ENCODE peak calls at places on chromosomes 4 and X, in four cellular contexts. Z is HepG2, P is K562, B is SK-N-SH. O is an unnamed sample.

GRCh38 chr4:127686656-127687055 is 43.5 kb upstream of the SLC25A31 start:
- DNase-seq in Z (no peak), P (no peak), B (no peak), O (peak)

GRCh38 chr4:121989715-121990114 is 37.9 kb upstream of the TRPC3 start:
- DNase-seq in Z (no peak), P (peak), B (no peak), O (peak)

GRCh38 chr4:139266583-139267257 is 13.3 kb downstream of the MGARP start:
- DNase-seq in Z (peak), P (peak), B (peak), O (no peak)

GRCh38 chr4:36168127-36168898 is 76.0 kb downstream of the ARAP2 start:
- DNase-seq in Z (no peak), P (no peak), B (no peak), O (no peak)

GRCh38 chr4:104879854-104880253 is 266.8 kb upstream of the TET2 start:
- DNase-seq in Z (no peak), P (no peak), B (no peak), O (no peak)

GRCh38 chrX:108537005-108537404 is 97.4 kb downstream of the COL4A5 start:
- DNase-seq in Z (peak), P (peak), B (peak), O (peak)

GRCh38 chrX:136768469-136769084 is 12.2 kb downstream of the ARHGEF6 start:
- DNase-seq in Z (no peak), P (peak), B (peak), O (peak)

GRCh38 chrX:8453619-8454018 is 11.0 kb upstream of the VCX3B start:
- DNase-seq in Z (no peak), P (no peak), B (no peak), O (no peak)

GRCh38 chr4:184844742-184845141 is 19.0 kb upstream of the ACSL1 start:
- DNase-seq in Z (no peak), P (no peak), B (no peak), O (no peak)

GRCh38 chrX:79081895-79082512 is 62.5 kb upstream of the GPR174 start:
- DNase-seq in Z (no peak), P (peak), B (peak), O (no peak)

GRCh38 chr4:7423391-7423790 is 11.3 kb downstream of the PSAPL1 start:
- DNase-seq in Z (no peak), P (no peak), B (peak), O (no peak)

GRCh38 chrX:70613295-70613694 is 168.7 kb downstream of the DLG3 start:
- DNase-seq in Z (no peak), P (no peak), B (no peak), O (no peak)

GRCh38 chrX:154298312-154298711 is 2.7 kb downstream of the TKTL1 start:
- DNase-seq in Z (no peak), P (no peak), B (no peak), O (no peak)

GRCh38 chrX:154296731-154297130 is 1.1 kb downstream of the TKTL1 start:
- DNase-seq in Z (no peak), P (no peak), B (no peak), O (no peak)

GRCh38 chrX:154294791-154295580 is at the start of gene TEX28:
- DNase-seq in Z (no peak), P (no peak), B (no peak), O (no peak)

GRCh38 chrX:154300815-154301214 is 5.2 kb downstream of the TKTL1 start:
- DNase-seq in Z (no peak), P (no peak), B (no peak), O (no peak)

GRCh38 chrX:154295664-154296310 is at the start of gene TKTL1:
- DNase-seq in Z (no peak), P (no peak), B (no peak), O (no peak)
- TF ChIP-seq ELF1 in Z (no peak), P (no peak), B (no peak), O (no peak)

GRCh38 chr4:160869899-160870298 is 1293.9 kb downstream of the FSTL5 start:
- DNase-seq in Z (no peak), P (no peak), B (no peak), O (no peak)

GRCh38 chr4:160864253-160864652 is 1299.5 kb downstream of the FSTL5 start:
- DNase-seq in Z (no peak), P (no peak), B (no peak), O (no peak)
- TF ChIP-seq ELF1 in Z (no peak), P (no peak), B (no peak), O (no peak)

DNA sequence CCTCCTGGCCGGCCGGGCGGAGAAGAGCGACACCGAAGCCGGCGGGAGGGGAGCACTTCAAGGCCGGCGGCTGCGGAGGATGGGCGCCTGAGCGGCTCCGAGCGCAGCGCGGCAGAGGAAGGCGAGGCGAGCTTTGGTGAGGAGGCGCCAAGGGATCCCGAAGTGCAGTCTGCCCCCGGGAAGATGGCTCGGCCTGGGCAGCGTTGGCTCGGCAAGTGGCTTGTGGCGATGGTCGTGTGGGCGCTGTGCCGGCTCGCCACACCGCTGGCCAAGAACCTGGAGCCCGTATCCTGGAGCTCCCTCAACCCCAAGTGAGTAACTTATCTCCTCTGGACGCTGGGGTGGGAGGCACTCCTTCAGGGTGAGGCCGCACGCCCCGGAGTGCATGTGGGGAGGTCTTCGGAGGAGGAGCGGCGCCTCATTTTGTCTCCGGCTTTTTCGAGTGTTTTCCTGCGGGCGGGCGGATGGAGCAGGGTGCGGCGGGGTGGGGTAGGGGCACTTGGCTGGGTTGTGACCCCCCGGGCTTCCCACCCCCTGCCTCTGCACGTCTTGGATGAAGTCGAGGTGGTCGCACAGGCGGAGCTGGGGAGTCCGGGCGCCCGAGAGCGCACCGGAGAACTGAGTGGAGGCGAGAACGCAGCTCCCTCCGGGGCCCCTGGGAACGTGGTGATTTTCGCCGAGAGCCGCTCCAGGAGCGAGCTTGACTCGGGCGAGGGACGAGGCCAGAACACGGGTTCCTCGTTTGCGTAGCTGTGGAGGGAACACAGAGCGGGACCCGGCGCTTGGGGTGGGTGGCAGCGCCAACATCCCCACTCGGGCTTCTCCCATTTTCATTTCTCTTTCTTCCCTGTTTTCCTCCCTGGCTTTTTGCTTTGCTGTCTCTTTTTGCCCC is 1.0 kb downstream of the EFNB1 start:
- DNase-seq in Z (no peak), P (peak), B (peak), O (no peak)
- TF ChIP-seq ELF1 in Z (no peak), P (no peak), B (no peak), O (no peak)

GRCh38 chr4:80017125-80017854 is 55.7 kb downstream of the ANTXR2 start:
- DNase-seq in Z (no peak), P (no peak), B (no peak), O (no peak)
- TF ChIP-seq ELF1 in Z (no peak), P (no peak), B (peak), O (no peak)

GRCh38 chr4:26175016-26175786 is 145.6 kb upstream of the RBPJ start:
- DNase-seq in Z (no peak), P (no peak), B (no peak), O (no peak)

GRCh38 chr4:26173619-26174018 is 147.2 kb upstream of the RBPJ start:
- DNase-seq in Z (no peak), P (no peak), B (no peak), O (no peak)

GRCh38 chr4:26174033-26174432 is 146.8 kb upstream of the RBPJ start:
- DNase-seq in Z (no peak), P (peak), B (no peak), O (no peak)

GRCh38 chr4:26175905-26176304 is 144.9 kb upstream of the RBPJ start:
- DNase-seq in Z (no peak), P (no peak), B (no peak), O (no peak)

GRCh38 chr4:26171953-26172352 is 148.9 kb upstream of the RBPJ start:
- DNase-seq in Z (no peak), P (no peak), B (no peak), O (no peak)
- TF ChIP-seq ELF1 in Z (no peak), P (no peak), B (no peak), O (no peak)

GRCh38 chrX:75609361-75609760 is 86.5 kb upstream of the ZDHHC15 start:
- DNase-seq in Z (no peak), P (no peak), B (no peak), O (no peak)

GRCh38 chrX:75603833-75604232 is 81.0 kb upstream of the ZDHHC15 start:
- DNase-seq in Z (peak), P (peak), B (peak), O (no peak)
- TF ChIP-seq ELF1 in Z (no peak), P (no peak), B (no peak), O (no peak)

GRCh38 chr4:98564847-98565246 is 93.6 kb downstream of the TSPAN5 start:
- DNase-seq in Z (no peak), P (no peak), B (no peak), O (no peak)
- TF ChIP-seq ELF1 in Z (no peak), P (no peak), B (no peak), O (no peak)

GRCh38 chrX:80576267-80576666 is 156.0 kb downstream of the TENT5D start:
- DNase-seq in Z (no peak), P (no peak), B (no peak), O (no peak)

GRCh38 chrX:80573275-80573674 is 153.0 kb downstream of the TENT5D start:
- DNase-seq in Z (no peak), P (no peak), B (no peak), O (no peak)

GRCh38 chrX:80576815-80577533 is 156.7 kb downstream of the TENT5D start:
- DNase-seq in Z (no peak), P (no peak), B (no peak), O (no peak)

GRCh38 chrX:80572636-80573035 is 152.4 kb downstream of the TENT5D start:
- DNase-seq in Z (no peak), P (no peak), B (no peak), O (no peak)

GRCh38 chrX:80578518-80579105 is 158.4 kb downstream of the TENT5D start:
- DNase-seq in Z (peak), P (peak), B (peak), O (peak)
- TF ChIP-seq ELF1 in Z (no peak), P (no peak), B (no peak), O (no peak)

GRCh38 chr4:158428242-158428641 is 93.4 kb upstream of the RXFP1 start:
- DNase-seq in Z (no peak), P (no peak), B (no peak), O (no peak)
- TF ChIP-seq ELF1 in Z (no peak), P (no peak), B (no peak), O (no peak)